ENCODE peak calls at places on chromosome 19, in eight cellular contexts. S is neural progenitor cell, E is osteoblast, Y is PC-9, I is SK-N-SH, V is hepatocyte, H is HCT116, F is H9. J is an unnamed sample. For H4K20me1, the result is how much of the 10 kb centered on the place peaks cover.

GRCh38 chr19:6062274-6062673 is 48.0 kb downstream of the RFX2 start:
- DNase-seq in S (no peak), E (no peak), Y (no peak), I (no peak), V (no peak), H (no peak), F (no peak), J (peak)

GRCh38 chr19:47305309-47305751 is 4.3 kb upstream of the C5AR1 start:
- DNase-seq in S (peak), E (peak), Y (peak), I (peak), V (peak), H (peak), F (peak), J (peak)

GRCh38 chr19:46670874-46671273 is 9.9 kb upstream of the DACT3 start:
- DNase-seq in S (no peak), E (peak), Y (no peak), I (no peak), V (no peak), H (no peak), F (no peak), J (peak)

GRCh38 chr19:38023245-38023644 is 116.2 kb downstream of the SIPA1L3 start:
- DNase-seq in S (no peak), E (no peak), Y (no peak), I (no peak), V (no peak), H (no peak), F (no peak), J (peak)

GRCh38 chr19:15213715-15214381 is 13.1 kb upstream of the NOTCH3 start:
- DNase-seq in S (no peak), E (peak), Y (no peak), I (no peak), V (no peak), H (no peak), F (no peak), J (no peak)

GRCh38 chr19:571127-571974 is 1.0 kb upstream of the BSG start:
- DNase-seq in S (peak), E (peak), Y (peak), I (no peak), V (peak), H (no peak), F (peak), J (peak)

GRCh38 chr19:17429661-17430101 is 9.8 kb downstream of the MVB12A start:
- DNase-seq in S (no peak), E (peak), Y (no peak), I (no peak), V (no peak), H (no peak), F (no peak), J (no peak)

GRCh38 chr19:41691268-41691970 is 3.3 kb upstream of the CEACAM7 start:
- DNase-seq in S (no peak), E (no peak), Y (no peak), I (peak), V (no peak), H (no peak), F (peak), J (no peak)

GRCh38 chr19:46191972-46192371 is 37.6 kb upstream of the IGFL1 start:
- DNase-seq in S (no peak), E (no peak), Y (peak), I (no peak), V (no peak), H (no peak), F (no peak), J (no peak)

GRCh38 chr19:46737761-46738171 is 8.1 kb upstream of the FKRP start:
- DNase-seq in S (no peak), E (no peak), Y (no peak), I (no peak), V (no peak), H (no peak), F (no peak), J (no peak)

GRCh38 chr19:512548-513365 is 5.5 kb downstream of the TPGS1 start:
- DNase-seq in S (no peak), E (no peak), Y (no peak), I (no peak), V (no peak), H (no peak), F (no peak), J (no peak)

GRCh38 chr19:20271215-20271926 is 104.4 kb downstream of the ZNF486 start:
- DNase-seq in S (no peak), E (no peak), Y (no peak), I (no peak), V (no peak), H (no peak), F (no peak), J (no peak)

GRCh38 chr19:38319421-38320258 is at the start of gene KCNK6:
- DNase-seq in S (peak), E (peak), Y (no peak), I (peak), V (peak), H (no peak), F (peak), J (peak)

GRCh38 chr19:28999733-29000433 is 213.1 kb downstream of the UQCRFS1 start:
- DNase-seq in S (no peak), E (no peak), Y (no peak), I (no peak), V (no peak), H (no peak), F (no peak), J (no peak)

GRCh38 chr19:3179739-3180293 is 1.2 kb downstream of the S1PR4 start:
- DNase-seq in S (no peak), E (peak), Y (no peak), I (no peak), V (no peak), H (no peak), F (peak), J (no peak)

GRCh38 chr19:3178973-3179738 is 587 bp downstream of the S1PR4 start:
- DNase-seq in S (no peak), E (peak), Y (no peak), I (no peak), V (no peak), H (no peak), F (peak), J (no peak)

GRCh38 chr19:3176715-3177501 is 1.7 kb upstream of the S1PR4 start:
- DNase-seq in S (no peak), E (peak), Y (peak), I (no peak), V (peak), H (peak), F (peak), J (peak)

GRCh38 chr19:3175761-3176714 is 2.5 kb upstream of the S1PR4 start:
- DNase-seq in S (no peak), E (no peak), Y (peak), I (no peak), V (peak), H (peak), F (no peak), J (peak)

GRCh38 chr19:3178377-3178972 is at the start of gene S1PR4:
- DNase-seq in S (no peak), E (peak), Y (no peak), I (no peak), V (peak), H (no peak), F (peak), J (no peak)
- TF ChIP-seq CTCF in S (no peak), E (no peak), Y (no peak), I (no peak), V (no peak), H (no peak), F (no peak), J (no peak)

DNA sequence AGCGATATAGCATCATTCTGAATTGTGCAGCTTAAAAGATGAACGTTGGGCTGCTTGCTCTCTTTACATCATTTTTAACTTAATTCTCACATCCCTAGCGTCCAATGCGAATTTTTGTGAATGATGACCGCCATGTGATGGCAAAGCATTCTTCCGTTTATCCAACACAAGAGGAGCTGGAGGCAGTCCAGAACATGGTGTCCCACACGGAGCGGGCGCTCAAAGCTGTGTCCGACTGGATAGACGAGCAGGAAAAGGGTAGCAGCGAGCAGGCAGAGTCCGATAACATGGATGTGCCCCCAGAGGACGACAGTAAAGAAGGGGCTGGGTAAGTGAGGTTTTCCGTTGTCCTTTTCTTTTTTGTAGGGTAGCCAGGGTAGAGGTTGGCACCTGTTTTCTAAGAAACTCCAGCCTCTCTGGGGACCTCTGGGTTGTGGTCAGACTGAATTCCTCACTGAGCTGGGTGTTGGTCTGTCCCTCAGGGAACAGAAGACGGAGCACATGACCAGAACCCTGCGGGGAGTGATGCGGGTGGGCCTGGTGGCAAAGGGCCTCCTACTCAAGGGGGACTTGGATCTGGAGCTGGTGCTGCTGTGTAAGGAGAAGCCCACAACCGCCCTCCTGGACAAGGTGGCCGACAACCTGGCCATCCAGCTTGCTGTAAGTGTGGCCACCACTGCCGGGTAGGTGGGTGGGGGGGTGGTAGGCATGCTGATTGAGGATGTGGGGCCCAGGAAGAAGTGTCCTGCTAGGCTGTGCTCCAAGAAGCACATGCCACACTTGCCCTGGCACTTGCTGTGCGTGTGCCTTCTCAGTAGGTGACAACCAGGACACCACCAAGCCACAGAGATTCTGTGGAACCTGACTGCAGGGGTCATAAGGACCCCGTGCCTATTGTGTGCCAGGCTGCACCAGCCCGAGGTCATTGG is 17.0 kb downstream of the ILF3 start:
- DNase-seq in S (no peak), E (no peak), Y (no peak), I (no peak), V (no peak), H (no peak), F (no peak), J (no peak)
- H4K20me1 ChIP-seq in S (half or more), E (half or more), Y (half or more), I (half or more), V (half or more), H (under half), F (under half), J (half or more)

GRCh38 chr19:43504426-43505185 is at the start of gene PHLDB3:
- DNase-seq in S (no peak), E (peak), Y (peak), I (peak), V (peak), H (no peak), F (peak), J (no peak)
- TF ChIP-seq CTCF in S (no peak), E (no peak), Y (peak), I (peak), V (no peak), H (no peak), F (no peak), J (no peak)

DNA sequence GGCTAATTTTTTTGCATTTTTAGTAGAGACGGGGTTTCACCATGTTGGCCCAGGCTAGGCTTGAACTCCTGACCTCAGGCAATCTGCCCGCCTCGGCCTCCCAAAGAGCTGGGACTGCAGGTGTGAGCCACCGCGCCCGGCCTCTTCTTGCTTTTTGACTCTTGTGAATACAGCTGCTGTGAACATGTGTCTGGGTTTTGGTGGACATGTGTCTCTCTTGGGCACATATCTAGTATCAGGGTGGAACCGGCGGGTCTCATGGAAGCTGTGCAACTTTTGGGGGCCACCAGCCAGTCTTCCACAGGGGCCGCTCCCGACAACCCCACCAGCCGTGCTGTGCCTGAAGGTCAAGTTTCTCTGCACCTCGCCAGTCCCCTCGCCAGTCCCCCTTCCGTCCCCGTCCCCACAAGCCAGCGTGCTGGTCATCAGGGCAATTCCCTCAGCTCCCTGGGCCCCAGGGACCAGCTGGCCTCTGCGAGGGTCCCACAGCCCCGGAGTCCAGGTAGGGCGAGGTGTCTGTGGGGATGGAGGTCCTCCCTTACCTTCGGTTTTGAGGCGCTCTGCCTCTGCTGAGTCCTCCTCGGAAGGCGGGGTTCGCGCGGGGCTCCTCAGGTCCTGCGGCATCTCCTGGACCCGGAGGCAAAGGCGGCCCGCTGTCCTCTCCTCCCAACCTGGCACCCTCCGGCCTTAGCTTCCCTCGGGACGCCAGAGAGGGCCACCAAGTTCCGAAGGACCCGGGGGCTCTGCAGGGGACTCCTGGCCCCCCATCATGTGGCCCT is 16.3 kb downstream of the SGTA start:
- DNase-seq in S (no peak), E (peak), Y (no peak), I (no peak), V (no peak), H (no peak), F (no peak), J (no peak)
- H4K20me1 ChIP-seq in S (under half), E (under half), Y (under half), I (under half), V (under half), H (under half), F (under half), J (under half)